ENCODE peak calls at places on chromosomes 2 and 18, in ten cellular contexts. C is OCI-LY7; S is NCI-H1436; X is GM12865; K is T-helper 2 cell; U is cardiac muscle cell; M is stimulated activated CD8-positive, alpha-beta memory T cell treated with anti-CD3 and anti-CD28 coated beads, Interleukin-15, amount 100 ng/mL, for 24 hours; R is Daoy; V is AG20443; L is stimulated activated CD4-positive, alpha-beta T cell treated with anti-CD3 and anti-CD28 coated beads, Interleukin-1b, Interleukin-23, amount 100 ng/mL, for 4 hours. T is an unnamed sample.

GRCh38 chr2:44130441-44130840 is 38.2 kb upstream of the PPM1B start:
- DNase-seq in L (no peak), S (no peak), R (no peak), C (no peak), X (no peak), U (peak), V (peak), M (no peak), K (no peak), T (no peak)

GRCh38 chr2:235595420-235596010 is 101.7 kb downstream of the AGAP1 start:
- DNase-seq in V (peak), L (peak), M (no peak), S (peak), R (peak), C (peak), K (no peak), X (peak), U (peak), T (no peak)

GRCh38 chr18:50917021-50917420 is 38.1 kb downstream of the ME2 start:
- DNase-seq in S (no peak), C (no peak), V (no peak), K (no peak), M (no peak), L (no peak), U (no peak), X (no peak), R (no peak), T (no peak)

GRCh38 chr2:23426284-23426905 is 41.4 kb downstream of the KLHL29 start:
- DNase-seq in M (no peak), V (peak), U (peak), L (no peak), C (no peak), X (no peak), R (peak), S (no peak), K (no peak), T (no peak)

GRCh38 chr2:121489284-121489683 is 41.4 kb upstream of the RNU4ATAC start:
- DNase-seq in K (no peak), C (no peak), X (peak), L (no peak), M (no peak), R (no peak), S (peak), V (no peak), U (peak), T (no peak)

GRCh38 chr2:499726-500125 is 177.5 kb downstream of the TMEM18 start:
- DNase-seq in U (no peak), C (no peak), S (no peak), X (no peak), L (no peak), K (no peak), V (no peak), M (no peak), R (no peak), T (no peak)

GRCh38 chr2:136121511-136121910 is 3.6 kb upstream of the CXCR4 start:
- DNase-seq in X (no peak), S (no peak), L (no peak), R (no peak), V (no peak), U (no peak), C (no peak), M (no peak), K (no peak), T (no peak)

GRCh38 chr18:53702480-53702879 is 522.0 kb downstream of the MBD2 start:
- DNase-seq in C (no peak), K (no peak), R (no peak), X (no peak), U (no peak), V (no peak), S (no peak), M (no peak), L (no peak), T (no peak)

T was measured in NCI-H2171.